ENCODE peak calls at places on chromosomes 1 and 21, in ten cellular contexts. W is lung; L is cardiac muscle cell; V is body of pancreas; N is dorsolateral prefrontal cortex; Z is ovary; P is transverse colon; Y is CD8-positive, alpha-beta T cell; J is CD4-positive, alpha-beta T cell; O is mammary epithelial cell. S is an unnamed sample.
A peak's percentile ranks its signal among the peaks of the same experiment; 100 is the strongest.

GRCh38 chr21:21200103-21200938 is 202.1 kb downstream of the NCAM2 start:
- DNase-seq in W (peak; percentile 34), L (no peak), V (peak; percentile 38), N (no peak), Z (no peak), P (peak; percentile 27), Y (no peak), J (no peak), O (no peak), S (no peak)

GRCh38 chr1:3809680-3810079 is 13.4 kb upstream of the LRRC47 start:
- DNase-seq in W (no peak), L (no peak), V (no peak), N (no peak), Z (no peak), P (no peak), Y (no peak), J (no peak), O (no peak), S (no peak)

GRCh38 chr1:206691604-206692003 is 6.9 kb downstream of the MAPKAPK2 start:
- DNase-seq in W (no peak), L (peak; percentile 53), V (peak; percentile 57), N (no peak), Z (no peak), P (no peak), Y (no peak), J (no peak), O (no peak), S (no peak)

GRCh38 chr1:23619299-23620188 is 60.2 kb upstream of the ID3 start:
- DNase-seq in W (no peak), L (no peak), V (peak; percentile 73), N (no peak), Z (no peak), P (peak; percentile 85), Y (peak; percentile 85), J (peak; percentile 75), O (peak; percentile 74), S (peak; percentile 4)

GRCh38 chr1:115314765-115315164 is 23.3 kb downstream of the NGF start:
- DNase-seq in W (peak; percentile 53), L (no peak), V (no peak), N (no peak), Z (no peak), P (no peak), Y (no peak), J (no peak), O (peak; percentile 69), S (no peak)

GRCh38 chr1:56712150-56712549 is 67.0 kb downstream of the PRKAA2 start:
- DNase-seq in W (no peak), L (no peak), V (no peak), N (no peak), Z (no peak), P (no peak), Y (no peak), J (no peak), O (no peak), S (no peak)

GRCh38 chr21:35256468-35256988 is 207.4 kb upstream of the RUNX1 start:
- DNase-seq in W (peak; percentile 88), L (peak; percentile 74), V (peak; percentile 92), N (no peak), Z (peak; percentile 79), P (peak; percentile 78), Y (no peak), J (no peak), O (peak; percentile 99), S (no peak)

GRCh38 chr1:227465256-227465655 is 98.1 kb upstream of the ZNF678 start:
- DNase-seq in W (no peak), L (no peak), V (no peak), N (no peak), Z (no peak), P (no peak), Y (no peak), J (no peak), O (no peak), S (no peak)

GRCh38 chr1:151371744-151372410 is 628 bp downstream of the SELENBP1 start:
- DNase-seq in W (peak; percentile 42), L (peak; percentile 37), V (peak; percentile 59), N (no peak), Z (peak; percentile 78), P (peak; percentile 75), Y (no peak), J (no peak), O (no peak), S (no peak)

GRCh38 chr1:2231667-2232254 is 3.6 kb downstream of the SKI start:
- DNase-seq in W (peak; percentile 89), L (no peak), V (peak; percentile 72), N (peak; percentile 56), Z (peak; percentile 89), P (peak; percentile 83), Y (peak; percentile 78), J (peak; percentile 76), O (peak; percentile 82), S (no peak)

DNA sequence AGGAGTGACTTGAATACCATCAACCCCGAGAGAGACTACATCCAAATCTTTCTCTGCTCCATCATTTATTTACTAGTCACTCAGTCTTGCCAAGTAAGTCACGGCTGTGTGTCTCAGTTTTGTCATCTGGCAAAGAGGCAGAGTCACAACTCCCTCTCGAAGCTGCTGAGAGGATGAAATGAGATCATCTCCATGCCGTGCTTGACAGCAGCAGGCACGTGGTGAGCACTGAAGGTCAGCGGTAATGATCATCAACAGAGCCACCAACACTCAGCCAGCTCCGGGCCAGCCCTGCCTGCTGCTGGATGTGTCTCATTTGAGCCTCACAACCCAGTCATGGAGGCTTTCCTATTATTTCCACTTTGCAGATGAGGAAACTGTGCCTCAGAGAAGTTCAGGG is 19.8 kb downstream of the ALDH4A1 start:
- DNase-seq in W (no peak), L (no peak), V (no peak), N (no peak), Z (no peak), P (no peak), Y (no peak), J (no peak), O (no peak), S (no peak)
- H3K27ac ChIP-seq in W (no peak overlapping the region), L (no peak overlapping the region), V (no peak overlapping the region), N (peak overlapping the region; percentile 54), Z (no peak overlapping the region), P (no peak overlapping the region), Y (no peak overlapping the region), J (no peak overlapping the region), O (no peak overlapping the region), S (peak overlapping the region; percentile 2)

DNA sequence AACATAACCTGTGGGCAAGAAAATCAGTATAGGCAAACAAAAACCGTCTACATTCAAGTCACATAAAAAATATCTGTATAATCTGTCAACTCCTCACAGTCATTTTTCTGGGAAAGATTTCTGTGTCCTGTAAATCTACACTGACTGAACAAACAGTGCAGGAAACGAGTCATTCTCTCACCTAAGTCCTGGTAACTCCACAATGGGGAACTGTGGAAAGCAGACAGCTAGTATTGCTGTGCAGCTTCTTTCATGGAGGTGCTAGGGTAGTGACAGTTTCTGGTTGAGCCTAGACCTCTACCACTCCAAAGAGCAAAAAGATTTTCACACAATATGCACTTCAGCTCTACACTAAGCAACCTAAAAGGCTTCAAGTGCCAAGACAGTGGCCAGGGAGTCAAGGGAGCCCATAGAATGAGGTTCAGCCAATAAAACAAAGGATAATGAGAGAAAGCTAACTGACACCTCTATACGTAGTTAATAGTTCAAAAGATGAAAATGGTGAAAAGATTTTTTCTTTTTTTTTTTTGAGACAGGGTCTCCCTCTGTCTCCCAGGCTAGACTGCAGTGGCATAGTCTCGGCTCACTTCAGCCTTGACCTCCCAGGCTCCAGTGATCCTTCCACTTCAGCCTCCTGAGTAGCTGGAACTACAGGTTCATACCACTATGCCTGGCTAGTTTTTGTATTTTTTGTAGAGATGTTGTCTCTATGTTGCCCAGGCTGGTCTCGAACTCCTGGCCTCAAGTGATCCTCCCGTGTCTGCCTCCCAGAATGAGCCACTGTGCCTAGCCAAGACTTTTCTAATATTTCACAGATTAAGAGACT is 5.5 kb downstream of the PTP4A2 start:
- DNase-seq in W (no peak), L (no peak), V (no peak), N (no peak), Z (no peak), P (no peak), Y (no peak), J (no peak), O (peak; percentile 51), S (no peak)
- H3K27ac ChIP-seq in W (peak overlapping the region; percentile 57), L (peak overlapping the region; percentile 55), V (no peak overlapping the region), N (peak overlapping the region; percentile 97), Z (no peak overlapping the region), P (peak overlapping the region; percentile 97), Y (peak overlapping the region; percentile 4), J (peak overlapping the region; percentile 55), O (peak overlapping the region; percentile 41), S (peak overlapping the region; percentile 21)

GRCh38 chr1:59139396-59139795 is 157.5 kb upstream of the FGGY start:
- DNase-seq in W (no peak), L (no peak), V (no peak), N (no peak), Z (no peak), P (no peak), Y (no peak), J (no peak), O (peak; percentile 38), S (no peak)

GRCh38 chr1:59138402-59138801 is 158.5 kb upstream of the FGGY start:
- DNase-seq in W (no peak), L (no peak), V (no peak), N (no peak), Z (no peak), P (no peak), Y (no peak), J (no peak), O (no peak), S (no peak)

GRCh38 chr1:59136541-59137335 is 160.2 kb upstream of the FGGY start:
- DNase-seq in W (no peak), L (no peak), V (no peak), N (no peak), Z (no peak), P (no peak), Y (no peak), J (no peak), O (peak; percentile 53), S (peak; percentile 12)

GRCh38 chr1:59135761-59136255 is 161.1 kb upstream of the FGGY start:
- DNase-seq in W (no peak), L (no peak), V (no peak), N (no peak), Z (no peak), P (no peak), Y (no peak), J (no peak), O (no peak), S (no peak)

DNA sequence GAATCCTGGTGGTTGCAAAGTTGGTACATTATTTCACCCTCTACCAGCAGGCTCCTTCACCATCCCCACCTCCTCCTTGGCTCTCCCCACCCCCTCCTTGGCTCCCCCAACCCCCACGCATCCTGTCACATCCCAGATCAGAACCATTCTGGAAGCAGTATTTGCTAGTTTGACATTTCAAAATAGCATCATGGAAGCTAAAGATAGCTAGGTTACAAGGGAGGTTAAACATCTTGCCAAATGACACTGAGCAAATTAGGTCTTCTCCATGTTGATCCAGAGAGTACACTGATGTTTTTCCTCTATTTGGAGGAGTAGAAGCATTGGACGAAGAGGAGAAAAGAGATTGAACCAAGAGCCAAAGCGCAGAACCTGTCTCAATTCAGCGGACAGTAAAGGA is 158.9 kb upstream of the FGGY start:
- DNase-seq in W (no peak), L (no peak), V (no peak), N (no peak), Z (no peak), P (no peak), Y (no peak), J (no peak), O (no peak), S (no peak)
- H3K27ac ChIP-seq in W (no peak overlapping the region), L (no peak overlapping the region), V (no peak overlapping the region), N (no peak overlapping the region), Z (no peak overlapping the region), P (no peak overlapping the region), Y (no peak overlapping the region), J (no peak overlapping the region), O (no peak overlapping the region), S (no peak overlapping the region)

GRCh38 chr1:210250998-210251679 is 18.5 kb downstream of the SERTAD4 start:
- DNase-seq in W (peak; percentile 49), L (peak; percentile 58), V (peak; percentile 23), N (peak; percentile 55), Z (peak; percentile 57), P (peak; percentile 52), Y (no peak), J (no peak), O (peak; percentile 70), S (peak; percentile 85)
- H3K27ac ChIP-seq in W (peak overlapping the region; percentile 24), L (no peak overlapping the region), V (no peak overlapping the region), N (peak overlapping the region; percentile 95), Z (no peak overlapping the region), P (peak overlapping the region; percentile 66), Y (no peak overlapping the region), J (no peak overlapping the region), O (no peak overlapping the region), S (peak overlapping the region; percentile 82)

S was measured in caudate nucleus.